ENCODE peak calls at places on chromosomes 11 and 22, in four cellular contexts. L is ureter, D is GM18507, H is AG10803. T is an unnamed sample.

GRCh38 chr22:20567993-20568417 is 60.6 kb downstream of the MED15 start:
- DNase-seq in L (no peak), D (no peak), H (peak; percentile 76), T (no peak)

GRCh38 chr22:50303848-50304527 is 3.5 kb downstream of the PLXNB2 start:
- DNase-seq in L (peak; percentile 81), D (no peak), H (no peak), T (peak; percentile 64)

GRCh38 chr11:19605500-19606371 is 106.9 kb upstream of the NAV2 start:
- DNase-seq in L (no peak), D (no peak), H (peak; percentile 86), T (no peak)

GRCh38 chr11:100340416-100341323 is 346.4 kb upstream of the ARHGAP42 start:
- DNase-seq in L (no peak), D (no peak), H (no peak), T (no peak)

GRCh38 chr11:35712533-35712932 is 50.0 kb downstream of the TRIM44 start:
- DNase-seq in L (no peak), D (no peak), H (no peak), T (no peak)

GRCh38 chr11:47166368-47166767 is 10.3 kb downstream of the ARFGAP2 start:
- DNase-seq in L (no peak), D (no peak), H (no peak), T (no peak)

GRCh38 chr11:100825610-100826009 is 138.5 kb downstream of the ARHGAP42 start:
- DNase-seq in L (no peak), D (no peak), H (no peak), T (no peak)

GRCh38 chr11:79691445-79691844 is 250.6 kb upstream of the TENM4 start:
- DNase-seq in L (no peak), D (no peak), H (no peak), T (no peak)

GRCh38 chr11:28457481-28458145 is 349.4 kb downstream of the METTL15 start:
- DNase-seq in L (no peak), D (no peak), H (no peak), T (no peak)

GRCh38 chr11:843818-844692 is 1.4 kb downstream of the TSPAN4 start:
- DNase-seq in L (peak; percentile 90), D (no peak), H (peak; percentile 98), T (no peak)

GRCh38 chr11:720642-721346 is 14.8 kb downstream of the EPS8L2 start:
- DNase-seq in L (no peak), D (no peak), H (no peak), T (no peak)

GRCh38 chr22:20511578-20512259 is 4.3 kb downstream of the MED15 start:
- DNase-seq in L (no peak), D (no peak), H (no peak), T (no peak)

GRCh38 chr11:119774180-119774763 is 45.3 kb upstream of the NECTIN1 start:
- DNase-seq in L (no peak), D (no peak), H (no peak), T (peak; percentile 65)

GRCh38 chr11:13433437-13433836 is 29.6 kb downstream of the BTBD10 start:
- DNase-seq in L (no peak), D (no peak), H (no peak), T (no peak)

GRCh38 chr11:45176996-45177395 is 30.6 kb downstream of the PRDM11 start:
- DNase-seq in L (no peak), D (no peak), H (no peak), T (no peak)

GRCh38 chr22:25360411-25360810 is 141.0 kb downstream of the CRYBB2 start:
- DNase-seq in L (no peak), D (no peak), H (no peak), T (no peak)

GRCh38 chr11:121571466-121571865 is 118.7 kb upstream of the SORL1-AS1 start:
- DNase-seq in L (no peak), D (no peak), H (no peak), T (no peak)

GRCh38 chr11:75432911-75433321 is at the start of gene KLHL35:
- DNase-seq in L (no peak), D (no peak), H (no peak), T (no peak)

GRCh38 chr22:43238526-43239006 is 51.6 kb upstream of the TTLL12 start:
- DNase-seq in L (no peak), D (no peak), H (no peak), T (no peak)

GRCh38 chr11:72684236-72684912 is 10.2 kb upstream of the PDE2A start:
- DNase-seq in L (peak; percentile 60), D (peak; percentile 52), H (peak; percentile 60), T (peak; percentile 86)

GRCh38 chr11:7907121-7907520 is 23.9 kb downstream of the OR10A6 start:
- DNase-seq in L (no peak), D (no peak), H (peak; percentile 82), T (peak; percentile 12)

GRCh38 chr11:62842171-62842717 is 2.9 kb upstream of the WDR74 start:
- DNase-seq in L (no peak), D (no peak), H (no peak), T (peak; percentile 49)

T was measured in Karpas-422.